ENCODE peak calls at places on chromosomes 16 and 17, in six cellular contexts. D, T, V, R, K and U are unnamed samples.
A peak's percentile ranks its signal among the peaks of the same experiment; 100 is the strongest.

GRCh38 chr16:11586856-11587642 is at the start of gene LITAF:
- DNase-seq in D (no peak), T (peak; percentile 68), V (peak; percentile 84), R (peak; percentile 45), K (peak; percentile 61), U (peak; percentile 24)

GRCh38 chr16:84115919-84116719 is 623 bp downstream of the MBTPS1 start:
- DNase-seq in D (no peak), T (peak; percentile 58), V (peak; percentile 28), R (no peak), K (peak; percentile 64), U (no peak)

GRCh38 chr16:30786115-30786935 is 680 bp downstream of the ZNF629 start:
- DNase-seq in D (no peak), T (peak; percentile 72), V (peak; percentile 66), R (no peak), K (peak; percentile 35), U (no peak)

GRCh38 chr17:50150354-50151040 is at the start of gene PPP1R9B:
- DNase-seq in D (no peak), T (no peak), V (no peak), R (no peak), K (no peak), U (no peak)

GRCh38 chr16:3444032-3444388 is 530 bp downstream of the NAA60 start:
- DNase-seq in D (peak; percentile 38), T (peak; percentile 83), V (peak; percentile 68), R (no peak), K (no peak), U (peak; percentile 32)

GRCh38 chr17:44024853-44025252 is 10.1 kb upstream of the TMEM101 start:
- DNase-seq in D (no peak), T (no peak), V (no peak), R (no peak), K (no peak), U (no peak)

GRCh38 chr17:39838784-39839183 is 25.3 kb downstream of the IKZF3 start:
- DNase-seq in D (no peak), T (no peak), V (no peak), R (no peak), K (no peak), U (no peak)

GRCh38 chr16:48022496-48022895 is 133.3 kb downstream of the ABCC12 start:
- DNase-seq in D (no peak), T (no peak), V (no peak), R (no peak), K (no peak), U (no peak)

GRCh38 chr16:82178352-82178751 is 8.3 kb upstream of the MPHOSPH6 start:
- DNase-seq in D (no peak), T (no peak), V (no peak), R (no peak), K (no peak), U (no peak)

GRCh38 chr17:48556534-48557401 is 11.9 kb upstream of the HOXB2 start:
- DNase-seq in D (no peak), T (no peak), V (no peak), R (no peak), K (no peak), U (no peak)

GRCh38 chr16:26214694-26215093 is 522.9 kb downstream of the HS3ST4 start:
- DNase-seq in D (no peak), T (no peak), V (no peak), R (no peak), K (no peak), U (no peak)

GRCh38 chr16:85441189-85441889 is 171.8 kb upstream of the GSE1 start:
- DNase-seq in D (no peak), T (no peak), V (no peak), R (no peak), K (no peak), U (no peak)

GRCh38 chr16:75943705-75944514 is 217.6 kb upstream of the CPHXL start:
- DNase-seq in D (no peak), T (no peak), V (no peak), R (no peak), K (no peak), U (no peak)

DNA sequence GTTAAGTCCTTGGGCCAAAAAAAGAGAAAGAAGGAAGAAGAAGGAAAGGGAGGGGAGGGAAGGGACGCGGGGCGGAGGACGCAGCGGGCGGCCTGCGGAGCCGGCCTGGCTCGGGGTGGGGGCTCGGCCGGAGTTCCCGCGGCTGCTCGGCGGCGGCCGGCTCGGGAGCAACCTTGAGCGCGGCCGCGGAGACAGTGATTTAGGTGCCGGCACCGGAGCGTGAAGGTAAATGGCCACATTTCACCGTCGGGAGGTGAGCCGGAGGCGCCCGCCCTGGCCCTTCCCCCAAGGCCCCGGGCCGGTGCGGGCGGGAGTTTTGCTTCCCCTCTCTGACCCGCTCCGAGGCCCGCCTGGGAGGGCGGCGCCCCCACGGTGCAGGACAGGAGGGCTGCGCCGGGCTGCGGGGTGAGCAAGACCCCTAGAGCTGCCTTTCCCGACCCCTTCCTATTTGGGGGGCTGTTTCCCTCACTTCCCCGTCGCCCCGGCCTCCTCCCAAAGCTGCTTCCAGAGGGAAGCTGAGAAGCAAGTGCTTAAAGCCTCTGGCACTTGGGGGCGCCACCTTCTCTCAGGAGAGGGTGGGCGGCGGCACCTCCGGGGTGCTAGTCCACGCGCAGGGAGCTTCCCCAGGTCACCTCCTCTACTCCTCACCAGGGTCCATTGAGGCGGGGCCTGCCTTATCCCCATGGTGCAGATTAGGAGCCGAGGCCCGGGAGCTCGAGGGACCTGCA is 56.5 kb downstream of the MRM1 start:
- DNase-seq in D (no peak), T (peak; percentile 17), V (no peak), R (no peak), K (no peak), U (no peak)
- TF ChIP-seq CTCF in D (peak; percentile 8), T (peak; percentile 30), V (no peak), R (no peak), K (no peak), U (peak; percentile 15)

GRCh38 chr17:74455025-74455585 is 11.3 kb upstream of the CD300A start:
- DNase-seq in D (no peak), T (no peak), V (no peak), R (no peak), K (no peak), U (no peak)

GRCh38 chr17:74452841-74453661 is 13.4 kb upstream of the CD300A start:
- DNase-seq in D (no peak), T (no peak), V (no peak), R (no peak), K (peak; percentile 46), U (no peak)

GRCh38 chr17:74452027-74452840 is 14.2 kb upstream of the CD300A start:
- DNase-seq in D (no peak), T (no peak), V (no peak), R (no peak), K (no peak), U (no peak)

GRCh38 chr17:74453665-74454196 is 12.7 kb upstream of the CD300A start:
- DNase-seq in D (no peak), T (no peak), V (peak; percentile 94), R (peak; percentile 89), K (no peak), U (peak; percentile 44)

GRCh38 chr17:74454197-74455024 is 12.0 kb upstream of the CD300A start:
- DNase-seq in D (peak; percentile 4), T (peak; percentile 89), V (no peak), R (no peak), K (peak; percentile 93), U (no peak)
- TF ChIP-seq CTCF in D (no peak), T (no peak), V (no peak), R (peak; percentile 76), K (peak; percentile 18), U (no peak)

GRCh38 chr17:76395980-76396379 is 11.6 kb downstream of the SPHK1 start:
- DNase-seq in D (no peak), T (no peak), V (no peak), R (no peak), K (no peak), U (no peak)

GRCh38 chr17:76397687-76398522 is 13.5 kb downstream of the SPHK1 start:
- DNase-seq in D (peak; percentile 77), T (peak; percentile 92), V (peak; percentile 73), R (peak; percentile 95), K (peak; percentile 90), U (peak; percentile 66)

GRCh38 chr17:76399175-76400172 is 15.1 kb downstream of the SPHK1 start:
- DNase-seq in D (no peak), T (no peak), V (no peak), R (no peak), K (no peak), U (no peak)

GRCh38 chr17:76398523-76399174 is 14.2 kb downstream of the SPHK1 start:
- DNase-seq in D (no peak), T (no peak), V (no peak), R (no peak), K (no peak), U (no peak)

GRCh38 chr17:76397184-76397583 is 12.8 kb downstream of the SPHK1 start:
- DNase-seq in D (no peak), T (no peak), V (no peak), R (no peak), K (no peak), U (no peak)
- TF ChIP-seq CTCF in D (peak; percentile 4), T (no peak), V (no peak), R (no peak), K (no peak), U (no peak)

GRCh38 chr16:5468488-5468887 is 370.9 kb upstream of the EEF2KMT start:
- DNase-seq in D (no peak), T (no peak), V (no peak), R (no peak), K (no peak), U (no peak)
- TF ChIP-seq CTCF in D (no peak), T (no peak), V (no peak), R (no peak), K (no peak), U (no peak)